ENCODE peak calls at places on chromosomes 12 and 14, in ten cellular contexts. L is sigmoid colon, H is transverse colon, J is HCT116, M is GM12892, V is GM23338, C is GM12891, I is H1, E is stomach, R is prostate gland. B is an unnamed sample.
A peak's percentile ranks its signal among the peaks of the same experiment; 100 is the strongest.

GRCh38 chr12:126747530-126748149 is 1519.3 kb upstream of the TMEM132C start:
- DNase-seq in L (no peak), C (no peak), R (no peak), M (no peak), E (peak; percentile 47), V (peak; percentile 40), I (peak; percentile 87), J (peak; percentile 16), H (peak; percentile 39), B (peak; percentile 42)

GRCh38 chr14:34237098-34237497 is 224.9 kb downstream of the SPTSSA start:
- DNase-seq in J (no peak), R (no peak), M (no peak), E (no peak), C (no peak), L (no peak), V (no peak), I (no peak), H (no peak), B (no peak)

GRCh38 chr12:2242816-2243215 is 190.0 kb downstream of the CACNA1C start:
- DNase-seq in E (no peak), L (no peak), I (no peak), R (no peak), J (no peak), M (no peak), H (no peak), C (no peak), V (no peak), B (no peak)

GRCh38 chr14:38737657-38738056 is 365.4 kb downstream of the SEC23A start:
- DNase-seq in I (no peak), C (no peak), V (peak; percentile 19), H (no peak), R (no peak), E (no peak), M (no peak), J (no peak), L (no peak), B (no peak)

GRCh38 chr12:124720019-124720686 is 143.5 kb downstream of the SCARB1 start:
- DNase-seq in I (no peak), C (no peak), M (no peak), L (no peak), E (no peak), R (no peak), H (no peak), V (no peak), J (no peak), B (no peak)

GRCh38 chr14:39060818-39061437 is 42.1 kb downstream of the SEC23A start:
- DNase-seq in R (no peak), E (no peak), J (no peak), L (no peak), M (no peak), C (peak; percentile 34), H (no peak), V (no peak), I (no peak), B (no peak)

GRCh38 chr14:24100982-24101494 is 6.9 kb downstream of the PCK2 start:
- DNase-seq in V (no peak), I (no peak), J (no peak), C (no peak), M (no peak), R (no peak), L (no peak), H (no peak), E (no peak), B (no peak)

GRCh38 chr12:56688846-56689113 is 696 bp upstream of the PTGES3 start:
- DNase-seq in H (no peak), M (no peak), V (no peak), L (no peak), I (no peak), C (peak; percentile 47), E (no peak), R (no peak), J (no peak), B (peak; percentile 61)

GRCh38 chr12:110907583-110907982 is 12.8 kb downstream of the MYL2 start:
- DNase-seq in H (no peak), V (no peak), R (no peak), C (no peak), M (no peak), E (no peak), I (no peak), J (no peak), L (no peak), B (no peak)

GRCh38 chr12:56631790-56632700 is 1.9 kb upstream of the BAZ2A start:
- DNase-seq in R (peak; percentile 88), J (no peak), M (peak; percentile 53), I (peak; percentile 77), L (peak; percentile 88), E (peak; percentile 82), V (peak; percentile 83), C (no peak), H (peak; percentile 89), B (peak; percentile 93)

GRCh38 chr14:61461808-61462275 is 140.5 kb downstream of the PRKCH start:
- DNase-seq in R (peak; percentile 71), J (peak; percentile 34), M (no peak), H (no peak), I (peak; percentile 43), E (no peak), L (no peak), V (peak; percentile 80), C (no peak), B (no peak)

GRCh38 chr12:109879332-109880048 is 851 bp downstream of the GLTP start:
- DNase-seq in R (peak; percentile 31), C (no peak), M (no peak), H (no peak), L (no peak), I (peak; percentile 52), J (no peak), V (peak; percentile 42), E (no peak), B (no peak)

GRCh38 chr12:100128509-100128908 is 14.2 kb downstream of the BLTP3B start:
- DNase-seq in E (no peak), M (no peak), H (peak; percentile 29), R (no peak), C (no peak), I (no peak), J (no peak), V (peak; percentile 82), L (no peak), B (no peak)

GRCh38 chr14:59464651-59465569 is at the start of gene GPR135:
- DNase-seq in H (peak; percentile 72), C (peak; percentile 64), L (peak; percentile 88), R (peak; percentile 54), M (peak; percentile 62), J (no peak), E (peak; percentile 67), V (peak; percentile 70), I (peak; percentile 79), B (peak; percentile 67)

GRCh38 chr12:117857632-117858274 is 111.0 kb downstream of the KSR2 start:
- DNase-seq in J (no peak), C (peak; percentile 56), R (no peak), V (peak; percentile 91), E (peak; percentile 49), M (peak; percentile 48), H (peak; percentile 45), L (no peak), I (peak; percentile 87), B (peak; percentile 28)

GRCh38 chr12:108805136-108805535 is 52.2 kb downstream of the SSH1 start:
- DNase-seq in M (no peak), V (no peak), J (no peak), H (no peak), C (no peak), R (no peak), L (no peak), E (no peak), I (no peak), B (no peak)

GRCh38 chr12:108803428-108804105 is 53.8 kb downstream of the SSH1 start:
- DNase-seq in I (peak; percentile 76), R (peak; percentile 84), J (peak; percentile 69), L (peak; percentile 94), C (peak; percentile 68), H (peak; percentile 82), E (peak; percentile 80), M (peak; percentile 55), V (peak; percentile 90), B (peak; percentile 84)

GRCh38 chr12:108802666-108803036 is 54.7 kb downstream of the SSH1 start:
- DNase-seq in M (no peak), R (no peak), V (no peak), C (no peak), E (no peak), J (no peak), I (no peak), H (no peak), L (no peak), B (no peak)

GRCh38 chr12:108806350-108806749 is 51.0 kb downstream of the SSH1 start:
- DNase-seq in M (no peak), C (no peak), I (no peak), R (no peak), J (no peak), E (no peak), H (no peak), L (no peak), V (no peak), B (no peak)

GRCh38 chr12:108804361-108804949 is 52.9 kb downstream of the SSH1 start:
- DNase-seq in L (peak; percentile 91), M (no peak), C (no peak), I (no peak), E (no peak), H (peak; percentile 49), R (no peak), V (no peak), J (no peak), B (no peak)
- TF ChIP-seq POLR2AphosphoS5 in L (peak; percentile 91), M (no peak), C (no peak), I (no peak), E (no peak), H (peak; percentile 27), R (no peak), V (no peak), J (no peak), B (no peak)

GRCh38 chr14:75609606-75610476 is 31.4 kb downstream of the FLVCR2 start:
- DNase-seq in V (no peak), L (no peak), C (no peak), J (no peak), I (no peak), R (no peak), H (no peak), E (no peak), M (no peak), B (no peak)
- TF ChIP-seq POLR2AphosphoS5 in V (no peak), L (peak; percentile 28), C (no peak), J (no peak), I (no peak), R (peak; percentile 27), H (no peak), E (no peak), M (no peak), B (no peak)

GRCh38 chr14:68659021-68659931 is 133.6 kb downstream of the ZFP36L1 start:
- DNase-seq in M (no peak), V (no peak), L (no peak), H (no peak), R (no peak), J (no peak), E (no peak), I (peak; percentile 42), C (no peak), B (no peak)
- TF ChIP-seq POLR2AphosphoS5 in M (no peak), V (no peak), L (peak; percentile 48), H (no peak), R (no peak), J (no peak), E (no peak), I (no peak), C (no peak), B (no peak)

DNA sequence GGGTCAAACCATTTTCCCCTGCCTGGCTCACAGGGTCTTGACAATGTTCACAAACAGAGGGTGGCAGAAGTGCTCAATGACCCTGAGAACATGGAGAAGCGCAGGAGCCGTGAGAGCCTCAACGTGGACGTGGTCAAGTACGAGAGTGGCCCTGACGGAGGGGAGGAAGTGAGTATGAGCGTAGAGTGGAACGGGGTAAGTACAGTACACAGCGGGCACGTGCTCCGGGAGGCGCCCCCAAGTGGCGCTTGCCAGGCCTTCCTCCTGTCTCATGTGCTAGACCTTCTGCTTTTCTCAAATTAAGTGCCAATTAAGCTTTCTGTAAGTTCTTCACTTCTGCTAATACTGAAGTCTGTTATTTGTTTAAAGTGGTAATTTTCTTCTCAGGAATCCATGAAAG is 35.9 kb downstream of the XRCC3 start:
- DNase-seq in E (peak; percentile 40), H (peak; percentile 51), V (peak; percentile 62), L (no peak), M (peak; percentile 59), I (peak; percentile 61), J (peak; percentile 3), R (peak; percentile 10), C (no peak), B (peak; percentile 90)
- TF ChIP-seq POLR2AphosphoS5 in E (no peak), H (no peak), V (no peak), L (peak; percentile 10), M (no peak), I (no peak), J (no peak), R (no peak), C (no peak), B (no peak)

B was measured in upper lobe of left lung.